ENCODE peak calls at places on chromosome 9, in ten cellular contexts. F is GM03348; C is activated T-cell treated with anti-CD3 and anti-CD28 coated beads, Interleukin-2, amount 50 U/mL, for 72 hours; B is upper lobe of left lung; W is NCI-H524; A is vagina; O is AG04450; H is AML-193; Y is NCI-H510A treated with DMSO at 0.1 percent for 48 hours; E is activated naive CD8-positive, alpha-beta T cell treated with anti-CD3 and anti-CD28 coated beads for 36 hours. V is an unnamed sample.

GRCh38 chr9:1837453-1838084 is 177.6 kb upstream of the SMARCA2 start:
- DNase-seq in F (peak), C (peak), B (no peak), W (peak), A (no peak), O (no peak), H (peak), Y (peak), E (no peak), V (peak)

GRCh38 chr9:92964607-92964975 is 17.3 kb downstream of the FGD3 start:
- DNase-seq in F (no peak), C (no peak), B (no peak), W (no peak), A (no peak), O (no peak), H (no peak), Y (no peak), E (no peak), V (no peak)

GRCh38 chr9:120852240-120853018 is 9.7 kb upstream of the PSMD5 start:
- DNase-seq in F (no peak), C (no peak), B (no peak), W (no peak), A (no peak), O (no peak), H (no peak), Y (no peak), E (no peak), V (no peak)

GRCh38 chr9:126114409-126114760 is 212.2 kb upstream of the MVB12B start:
- DNase-seq in F (no peak), C (no peak), B (no peak), W (no peak), A (peak), O (no peak), H (no peak), Y (no peak), E (no peak), V (no peak)

GRCh38 chr9:35054871-35055644 is 17.4 kb downstream of the VCP start:
- DNase-seq in F (no peak), C (no peak), B (no peak), W (no peak), A (no peak), O (no peak), H (no peak), Y (no peak), E (no peak), V (no peak)

GRCh38 chr9:70952131-70952727 is 169.2 kb downstream of the TRPM3 start:
- DNase-seq in F (no peak), C (no peak), B (no peak), W (no peak), A (no peak), O (no peak), H (no peak), Y (no peak), E (no peak), V (no peak)

GRCh38 chr9:23215688-23216087 is 610.4 kb downstream of the ELAVL2 start:
- DNase-seq in F (no peak), C (no peak), B (no peak), W (no peak), A (no peak), O (no peak), H (no peak), Y (no peak), E (no peak), V (no peak)

GRCh38 chr9:121551985-121552753 is 52.5 kb upstream of the GGTA1 start:
- DNase-seq in F (no peak), C (no peak), B (no peak), W (no peak), A (no peak), O (no peak), H (no peak), Y (no peak), E (no peak), V (no peak)

GRCh38 chr9:37036237-37037136 is 2.4 kb upstream of the PAX5 start:
- DNase-seq in F (peak), C (peak), B (peak), W (peak), A (no peak), O (no peak), H (no peak), Y (peak), E (peak), V (peak)

GRCh38 chr9:115341401-115341800 is 223.4 kb upstream of the TNC start:
- DNase-seq in F (peak), C (no peak), B (no peak), W (no peak), A (no peak), O (no peak), H (no peak), Y (no peak), E (no peak), V (no peak)

GRCh38 chr9:21696411-21696865 is 106.0 kb upstream of the MTAP start:
- DNase-seq in F (peak), C (no peak), B (no peak), W (no peak), A (no peak), O (no peak), H (no peak), Y (no peak), E (no peak), V (no peak)

GRCh38 chr9:73265876-73266275 is 114.2 kb downstream of the ANXA1 start:
- DNase-seq in F (no peak), C (no peak), B (no peak), W (no peak), A (no peak), O (no peak), H (no peak), Y (no peak), E (no peak), V (no peak)

GRCh38 chr9:87008667-87009066 is 61.4 kb upstream of the GAS1 start:
- DNase-seq in F (no peak), C (no peak), B (no peak), W (no peak), A (no peak), O (no peak), H (no peak), Y (no peak), E (no peak), V (no peak)

GRCh38 chr9:74032421-74032820 is 464.7 kb upstream of the RORB start:
- DNase-seq in F (no peak), C (no peak), B (no peak), W (no peak), A (no peak), O (no peak), H (no peak), Y (no peak), E (no peak), V (no peak)

GRCh38 chr9:134538856-134539562 is 102.6 kb upstream of the COL5A1 start:
- DNase-seq in F (no peak), C (no peak), B (no peak), W (no peak), A (no peak), O (no peak), H (no peak), Y (no peak), E (no peak), V (peak)

GRCh38 chr9:131422241-131422792 is 28.4 kb downstream of the PRRC2B start:
- DNase-seq in F (no peak), C (no peak), B (no peak), W (no peak), A (no peak), O (no peak), H (no peak), Y (peak), E (no peak), V (peak)

GRCh38 chr9:97529363-97530076 is 28.1 kb downstream of the TMOD1 start:
- DNase-seq in F (no peak), C (peak), B (peak), W (no peak), A (no peak), O (no peak), H (no peak), Y (no peak), E (no peak), V (no peak)

GRCh38 chr9:123611228-123611627 is 255.2 kb downstream of the CRB2 start:
- DNase-seq in F (peak), C (no peak), B (no peak), W (no peak), A (peak), O (no peak), H (no peak), Y (no peak), E (no peak), V (peak)

GRCh38 chr9:132555528-132555927 is 26.9 kb upstream of the BARHL1 start:
- DNase-seq in F (no peak), C (no peak), B (no peak), W (no peak), A (no peak), O (no peak), H (no peak), Y (no peak), E (no peak), V (no peak)

GRCh38 chr9:133121200-133122166 is at the start of gene RALGDS:
- DNase-seq in F (peak), C (peak), B (peak), W (peak), A (no peak), O (no peak), H (peak), Y (peak), E (peak), V (peak)

GRCh38 chr9:132560604-132561304 is 21.7 kb upstream of the BARHL1 start:
- DNase-seq in F (no peak), C (no peak), B (no peak), W (peak), A (no peak), O (no peak), H (no peak), Y (peak), E (no peak), V (no peak)

GRCh38 chr9:444528-444927 is 229.9 kb downstream of the DOCK8 start:
- DNase-seq in F (no peak), C (no peak), B (no peak), W (no peak), A (no peak), O (no peak), H (no peak), Y (no peak), E (no peak), V (no peak)

GRCh38 chr9:121825481-121825830 is 174.0 kb downstream of the DAB2IP start:
- DNase-seq in F (no peak), C (no peak), B (no peak), W (no peak), A (no peak), O (no peak), H (no peak), Y (no peak), E (no peak), V (peak)

GRCh38 chr9:107540167-107540566 is 50.6 kb upstream of the KLF4 start:
- DNase-seq in F (no peak), C (no peak), B (no peak), W (no peak), A (no peak), O (no peak), H (no peak), Y (no peak), E (no peak), V (no peak)

GRCh38 chr9:84953797-84954695 is 284.5 kb downstream of the NTRK2 start:
- DNase-seq in F (peak), C (peak), B (peak), W (no peak), A (no peak), O (no peak), H (peak), Y (peak), E (peak), V (peak)

GRCh38 chr9:9942764-9943424 is 669.9 kb downstream of the PTPRD start:
- DNase-seq in F (peak), C (peak), B (peak), W (peak), A (no peak), O (peak), H (peak), Y (peak), E (peak), V (peak)

GRCh38 chr9:129566563-129567266 is 54.2 kb downstream of the C9orf50 start:
- DNase-seq in F (no peak), C (no peak), B (no peak), W (no peak), A (no peak), O (no peak), H (no peak), Y (no peak), E (no peak), V (no peak)

GRCh38 chr9:6945871-6946270 is 188.1 kb downstream of the KDM4C start:
- DNase-seq in F (no peak), C (no peak), B (no peak), W (no peak), A (no peak), O (no peak), H (no peak), Y (no peak), E (no peak), V (no peak)

GRCh38 chr9:97900738-97901565 is 21.3 kb downstream of the TRMO start:
- DNase-seq in F (peak), C (peak), B (no peak), W (peak), A (no peak), O (peak), H (peak), Y (peak), E (no peak), V (peak)

GRCh38 chr9:108859459-108860114 is 2.5 kb upstream of the ACTL7A start:
- DNase-seq in F (no peak), C (peak), B (no peak), W (peak), A (no peak), O (no peak), H (no peak), Y (peak), E (no peak), V (no peak)

GRCh38 chr9:95250462-95251058 is 66.9 kb downstream of the FANCC start:
- DNase-seq in F (no peak), C (no peak), B (no peak), W (no peak), A (no peak), O (no peak), H (no peak), Y (no peak), E (no peak), V (no peak)

GRCh38 chr9:84140535-84141101 is 160.0 kb downstream of the RMI1 start:
- DNase-seq in F (no peak), C (peak), B (no peak), W (no peak), A (no peak), O (no peak), H (no peak), Y (peak), E (peak), V (no peak)

GRCh38 chr9:37859043-37859442 is 44.9 kb downstream of the SLC25A51 start:
- DNase-seq in F (peak), C (no peak), B (no peak), W (no peak), A (no peak), O (no peak), H (peak), Y (no peak), E (no peak), V (no peak)

GRCh38 chr9:83396813-83397212 is 141.4 kb downstream of the FRMD3 start:
- DNase-seq in F (no peak), C (no peak), B (no peak), W (no peak), A (no peak), O (no peak), H (no peak), Y (no peak), E (no peak), V (no peak)

GRCh38 chr9:70256123-70256551 is 2.6 kb upstream of the SMC5 start:
- DNase-seq in F (peak), C (no peak), B (no peak), W (no peak), A (no peak), O (peak), H (no peak), Y (no peak), E (no peak), V (peak)

GRCh38 chr9:111633389-111633736 is 2.2 kb downstream of the DNAJC25 start:
- DNase-seq in F (no peak), C (no peak), B (no peak), W (no peak), A (no peak), O (no peak), H (no peak), Y (no peak), E (no peak), V (peak)

GRCh38 chr9:23551929-23552707 is 273.9 kb downstream of the ELAVL2 start:
- DNase-seq in F (no peak), C (no peak), B (no peak), W (no peak), A (no peak), O (no peak), H (no peak), Y (no peak), E (no peak), V (no peak)

GRCh38 chr9:99489043-99489378 is 266.9 kb downstream of the SEC61B start:
- DNase-seq in F (peak), C (no peak), B (no peak), W (no peak), A (no peak), O (peak), H (no peak), Y (no peak), E (no peak), V (peak)

V was measured in foreskin fibroblast.